ENCODE peak calls at places on chromosome 6, in nine cellular contexts. One of them, this sample, is unnamed.

GRCh38 chr6:83270971-83271714 is 78.0 kb downstream of the RWDD2A start:
- DNase-seq in HFF-Myc: peak; percentile 25
- DNase-seq in psoas muscle: no peak
- DNase-seq in neuronal stem cell: no peak
- DNase-seq in heart left ventricle: no peak
- DNase-seq in uterus: no peak
- DNase-seq in IMR-90: peak; percentile 97
- DNase-seq in left lung: no peak
- DNase-seq in HCT116: peak; percentile 55
- DNase-seq in this sample: peak; percentile 62

GRCh38 chr6:26613717-26614683 is 17.2 kb downstream of the ABT1 start:
- DNase-seq in HFF-Myc: no peak
- DNase-seq in psoas muscle: no peak
- DNase-seq in neuronal stem cell: peak; percentile 35
- DNase-seq in heart left ventricle: no peak
- DNase-seq in uterus: no peak
- DNase-seq in IMR-90: no peak
- DNase-seq in left lung: no peak
- DNase-seq in HCT116: no peak
- DNase-seq in this sample: no peak

GRCh38 chr6:123027392-123027791 is 31.4 kb downstream of the CLVS2 start:
- DNase-seq in HFF-Myc: no peak
- DNase-seq in psoas muscle: no peak
- DNase-seq in neuronal stem cell: no peak
- DNase-seq in heart left ventricle: no peak
- DNase-seq in uterus: no peak
- DNase-seq in IMR-90: no peak
- DNase-seq in left lung: no peak
- DNase-seq in HCT116: no peak
- DNase-seq in this sample: no peak

GRCh38 chr6:143205983-143206382 is 145.3 kb downstream of the AIG1 start:
- DNase-seq in HFF-Myc: no peak
- DNase-seq in psoas muscle: no peak
- DNase-seq in neuronal stem cell: no peak
- DNase-seq in heart left ventricle: no peak
- DNase-seq in uterus: no peak
- DNase-seq in IMR-90: peak; percentile 22
- DNase-seq in left lung: no peak
- DNase-seq in HCT116: no peak
- DNase-seq in this sample: no peak

GRCh38 chr6:129749749-129750120 is 39.8 kb upstream of the ARHGAP18 start:
- DNase-seq in HFF-Myc: peak; percentile 64
- DNase-seq in psoas muscle: no peak
- DNase-seq in neuronal stem cell: no peak
- DNase-seq in heart left ventricle: no peak
- DNase-seq in uterus: no peak
- DNase-seq in IMR-90: peak; percentile 83
- DNase-seq in left lung: no peak
- DNase-seq in HCT116: peak; percentile 82
- DNase-seq in this sample: peak; percentile 68

GRCh38 chr6:16807956-16808355 is 46.7 kb upstream of the ATXN1 start:
- DNase-seq in HFF-Myc: no peak
- DNase-seq in psoas muscle: no peak
- DNase-seq in neuronal stem cell: no peak
- DNase-seq in heart left ventricle: no peak
- DNase-seq in uterus: no peak
- DNase-seq in IMR-90: no peak
- DNase-seq in left lung: no peak
- DNase-seq in HCT116: no peak
- DNase-seq in this sample: no peak

GRCh38 chr6:44662461-44663121 is 275.1 kb downstream of the CDC5L start:
- DNase-seq in HFF-Myc: no peak
- DNase-seq in psoas muscle: no peak
- DNase-seq in neuronal stem cell: peak; percentile 85
- DNase-seq in heart left ventricle: no peak
- DNase-seq in uterus: no peak
- DNase-seq in IMR-90: no peak
- DNase-seq in left lung: no peak
- DNase-seq in HCT116: no peak
- DNase-seq in this sample: peak; percentile 28

GRCh38 chr6:7763896-7764295 is 38.0 kb downstream of the BMP6 start:
- DNase-seq in HFF-Myc: no peak
- DNase-seq in psoas muscle: no peak
- DNase-seq in neuronal stem cell: no peak
- DNase-seq in heart left ventricle: no peak
- DNase-seq in uterus: no peak
- DNase-seq in IMR-90: no peak
- DNase-seq in left lung: no peak
- DNase-seq in HCT116: no peak
- DNase-seq in this sample: no peak

GRCh38 chr6:36286858-36287257 is 17.0 kb downstream of the PNPLA1 start:
- DNase-seq in HFF-Myc: no peak
- DNase-seq in psoas muscle: no peak
- DNase-seq in neuronal stem cell: no peak
- DNase-seq in heart left ventricle: no peak
- DNase-seq in uterus: no peak
- DNase-seq in IMR-90: no peak
- DNase-seq in left lung: no peak
- DNase-seq in HCT116: no peak
- DNase-seq in this sample: no peak

GRCh38 chr6:36289281-36290018 is 19.6 kb downstream of the PNPLA1 start:
- DNase-seq in HFF-Myc: no peak
- DNase-seq in psoas muscle: no peak
- DNase-seq in neuronal stem cell: no peak
- DNase-seq in heart left ventricle: no peak
- DNase-seq in uterus: no peak
- DNase-seq in IMR-90: no peak
- DNase-seq in left lung: no peak
- DNase-seq in HCT116: peak; percentile 12
- DNase-seq in this sample: no peak

GRCh38 chr6:36285797-36286196 is 15.9 kb downstream of the PNPLA1 start:
- DNase-seq in HFF-Myc: no peak
- DNase-seq in psoas muscle: no peak
- DNase-seq in neuronal stem cell: no peak
- DNase-seq in heart left ventricle: no peak
- DNase-seq in uterus: no peak
- DNase-seq in IMR-90: no peak
- DNase-seq in left lung: no peak
- DNase-seq in HCT116: no peak
- DNase-seq in this sample: no peak

GRCh38 chr6:36292170-36292569 is 22.3 kb downstream of the PNPLA1 start:
- DNase-seq in HFF-Myc: no peak
- DNase-seq in psoas muscle: no peak
- DNase-seq in neuronal stem cell: no peak
- DNase-seq in heart left ventricle: no peak
- DNase-seq in uterus: no peak
- DNase-seq in IMR-90: no peak
- DNase-seq in left lung: no peak
- DNase-seq in HCT116: no peak
- DNase-seq in this sample: no peak

GRCh38 chr6:36290668-36291620 is 21.1 kb downstream of the PNPLA1 start:
- DNase-seq in HFF-Myc: no peak
- DNase-seq in psoas muscle: no peak
- DNase-seq in neuronal stem cell: no peak
- DNase-seq in heart left ventricle: no peak
- DNase-seq in uterus: no peak
- DNase-seq in IMR-90: no peak
- DNase-seq in left lung: peak; percentile 52
- DNase-seq in HCT116: peak; percentile 13
- DNase-seq in this sample: no peak
- H3K4me3 ChIP-seq in HFF-Myc: no peak overlapping the region
- H3K4me3 ChIP-seq in psoas muscle: no peak overlapping the region
- H3K4me3 ChIP-seq in neuronal stem cell: no peak overlapping the region
- H3K4me3 ChIP-seq in heart left ventricle: no peak overlapping the region
- H3K4me3 ChIP-seq in uterus: no peak overlapping the region
- H3K4me3 ChIP-seq in IMR-90: no peak overlapping the region
- H3K4me3 ChIP-seq in left lung: no peak overlapping the region
- H3K4me3 ChIP-seq in HCT116: no peak overlapping the region
- H3K4me3 ChIP-seq in this sample: no peak overlapping the region

GRCh38 chr6:71181565-71181964 is 107.0 kb upstream of the OGFRL1 start:
- DNase-seq in HFF-Myc: peak; percentile 58
- DNase-seq in psoas muscle: no peak
- DNase-seq in neuronal stem cell: peak; percentile 8
- DNase-seq in heart left ventricle: no peak
- DNase-seq in uterus: no peak
- DNase-seq in IMR-90: peak; percentile 87
- DNase-seq in left lung: no peak
- DNase-seq in HCT116: peak; percentile 13
- DNase-seq in this sample: peak; percentile 70
- H3K4me3 ChIP-seq in HFF-Myc: no peak overlapping the region
- H3K4me3 ChIP-seq in psoas muscle: no peak overlapping the region
- H3K4me3 ChIP-seq in neuronal stem cell: no peak overlapping the region
- H3K4me3 ChIP-seq in heart left ventricle: no peak overlapping the region
- H3K4me3 ChIP-seq in uterus: no peak overlapping the region
- H3K4me3 ChIP-seq in IMR-90: no peak overlapping the region
- H3K4me3 ChIP-seq in left lung: no peak overlapping the region
- H3K4me3 ChIP-seq in HCT116: no peak overlapping the region
- H3K4me3 ChIP-seq in this sample: no peak overlapping the region

DNA sequence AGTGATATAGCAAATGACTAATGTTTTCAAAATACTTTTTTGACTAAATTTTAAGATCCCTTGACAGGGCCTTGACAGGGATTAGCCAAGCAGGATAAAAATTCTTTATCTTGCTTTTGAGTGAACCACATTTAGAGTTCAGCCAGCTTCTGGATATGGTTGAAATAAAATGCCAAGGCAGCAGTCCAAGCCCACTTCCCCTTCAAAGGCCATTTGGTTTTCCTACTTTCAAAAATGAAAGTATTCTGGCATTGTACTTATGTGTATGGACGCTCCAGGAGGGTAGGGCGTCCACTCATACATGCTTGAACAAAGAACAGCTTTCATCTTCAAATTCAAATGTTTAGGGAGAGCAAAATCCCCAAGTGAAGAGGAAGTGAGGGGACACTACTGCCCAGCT is 82.3 kb upstream of the BCLAF1 start:
- DNase-seq in HFF-Myc: no peak
- DNase-seq in psoas muscle: no peak
- DNase-seq in neuronal stem cell: no peak
- DNase-seq in heart left ventricle: no peak
- DNase-seq in uterus: no peak
- DNase-seq in IMR-90: no peak
- DNase-seq in left lung: no peak
- DNase-seq in HCT116: no peak
- DNase-seq in this sample: no peak
- H3K4me3 ChIP-seq in HFF-Myc: no peak overlapping the region
- H3K4me3 ChIP-seq in psoas muscle: no peak overlapping the region
- H3K4me3 ChIP-seq in neuronal stem cell: peak overlapping the region; percentile 22
- H3K4me3 ChIP-seq in heart left ventricle: no peak overlapping the region
- H3K4me3 ChIP-seq in uterus: no peak overlapping the region
- H3K4me3 ChIP-seq in IMR-90: no peak overlapping the region
- H3K4me3 ChIP-seq in left lung: no peak overlapping the region
- H3K4me3 ChIP-seq in HCT116: no peak overlapping the region
- H3K4me3 ChIP-seq in this sample: no peak overlapping the region

GRCh38 chr6:30101423-30101938 is 11.4 kb downstream of the TRIM31 start:
- DNase-seq in HFF-Myc: no peak
- DNase-seq in psoas muscle: no peak
- DNase-seq in neuronal stem cell: no peak
- DNase-seq in heart left ventricle: no peak
- DNase-seq in uterus: no peak
- DNase-seq in IMR-90: no peak
- DNase-seq in left lung: no peak
- DNase-seq in HCT116: no peak
- DNase-seq in this sample: no peak

GRCh38 chr6:30097902-30098606 is 14.8 kb downstream of the TRIM31 start:
- DNase-seq in HFF-Myc: no peak
- DNase-seq in psoas muscle: no peak
- DNase-seq in neuronal stem cell: no peak
- DNase-seq in heart left ventricle: no peak
- DNase-seq in uterus: no peak
- DNase-seq in IMR-90: no peak
- DNase-seq in left lung: no peak
- DNase-seq in HCT116: no peak
- DNase-seq in this sample: no peak

GRCh38 chr6:30100585-30101422 is 12.1 kb downstream of the TRIM31 start:
- DNase-seq in HFF-Myc: no peak
- DNase-seq in psoas muscle: peak; percentile 40
- DNase-seq in neuronal stem cell: no peak
- DNase-seq in heart left ventricle: peak; percentile 50
- DNase-seq in uterus: no peak
- DNase-seq in IMR-90: no peak
- DNase-seq in left lung: peak; percentile 64
- DNase-seq in HCT116: no peak
- DNase-seq in this sample: no peak

GRCh38 chr6:30101939-30102700 is 10.8 kb downstream of the TRIM31 start:
- DNase-seq in HFF-Myc: peak; percentile 33
- DNase-seq in psoas muscle: peak; percentile 92
- DNase-seq in neuronal stem cell: peak; percentile 30
- DNase-seq in heart left ventricle: peak; percentile 93
- DNase-seq in uterus: peak; percentile 86
- DNase-seq in IMR-90: peak; percentile 77
- DNase-seq in left lung: peak; percentile 94
- DNase-seq in HCT116: peak; percentile 74
- DNase-seq in this sample: peak; percentile 40

GRCh38 chr6:30100154-30100553 is 12.7 kb downstream of the TRIM31 start:
- DNase-seq in HFF-Myc: no peak
- DNase-seq in psoas muscle: no peak
- DNase-seq in neuronal stem cell: no peak
- DNase-seq in heart left ventricle: no peak
- DNase-seq in uterus: no peak
- DNase-seq in IMR-90: no peak
- DNase-seq in left lung: no peak
- DNase-seq in HCT116: no peak
- DNase-seq in this sample: no peak
- H3K4me3 ChIP-seq in HFF-Myc: peak overlapping the region; percentile 18
- H3K4me3 ChIP-seq in psoas muscle: peak overlapping the region; percentile 58
- H3K4me3 ChIP-seq in neuronal stem cell: peak overlapping the region; percentile 30
- H3K4me3 ChIP-seq in heart left ventricle: peak overlapping the region; percentile 60
- H3K4me3 ChIP-seq in uterus: no peak overlapping the region
- H3K4me3 ChIP-seq in IMR-90: no peak overlapping the region
- H3K4me3 ChIP-seq in left lung: no peak overlapping the region
- H3K4me3 ChIP-seq in HCT116: no peak overlapping the region
- H3K4me3 ChIP-seq in this sample: no peak overlapping the region

GRCh38 chr6:31401403-31401802 is 2.0 kb upstream of the MICA start:
- DNase-seq in HFF-Myc: no peak
- DNase-seq in psoas muscle: peak; percentile 44
- DNase-seq in neuronal stem cell: no peak
- DNase-seq in heart left ventricle: no peak
- DNase-seq in uterus: peak; percentile 72
- DNase-seq in IMR-90: peak; percentile 81
- DNase-seq in left lung: peak; percentile 66
- DNase-seq in HCT116: peak; percentile 62
- DNase-seq in this sample: peak; percentile 62
- H3K4me3 ChIP-seq in HFF-Myc: peak overlapping the region; percentile 62
- H3K4me3 ChIP-seq in psoas muscle: peak overlapping the region; percentile 75
- H3K4me3 ChIP-seq in neuronal stem cell: no peak overlapping the region
- H3K4me3 ChIP-seq in heart left ventricle: peak overlapping the region; percentile 90
- H3K4me3 ChIP-seq in uterus: peak overlapping the region; percentile 74
- H3K4me3 ChIP-seq in IMR-90: peak overlapping the region; percentile 7
- H3K4me3 ChIP-seq in left lung: peak overlapping the region; percentile 71
- H3K4me3 ChIP-seq in HCT116: peak overlapping the region; percentile 82
- H3K4me3 ChIP-seq in this sample: peak overlapping the region; percentile 79

GRCh38 chr6:85751374-85752055 is 108.8 kb upstream of the SYNCRIP start:
- DNase-seq in HFF-Myc: no peak
- DNase-seq in psoas muscle: no peak
- DNase-seq in neuronal stem cell: no peak
- DNase-seq in heart left ventricle: no peak
- DNase-seq in uterus: no peak
- DNase-seq in IMR-90: no peak
- DNase-seq in left lung: no peak
- DNase-seq in HCT116: no peak
- DNase-seq in this sample: peak; percentile 6
- H3K4me3 ChIP-seq in HFF-Myc: no peak overlapping the region
- H3K4me3 ChIP-seq in psoas muscle: no peak overlapping the region
- H3K4me3 ChIP-seq in neuronal stem cell: no peak overlapping the region
- H3K4me3 ChIP-seq in heart left ventricle: no peak overlapping the region
- H3K4me3 ChIP-seq in uterus: no peak overlapping the region
- H3K4me3 ChIP-seq in IMR-90: no peak overlapping the region
- H3K4me3 ChIP-seq in left lung: no peak overlapping the region
- H3K4me3 ChIP-seq in HCT116: no peak overlapping the region
- H3K4me3 ChIP-seq in this sample: no peak overlapping the region